ENCODE peak calls at places on chromosomes 5 and 9, in five cellular contexts. R, L, B, A and T are unnamed samples. For H4K20me1, the result is how much of the 10 kb centered on the place peaks cover.

GRCh38 chr5:77851229-77852067 is 75.3 kb upstream of the TBCA start:
- DNase-seq in B (no peak), A (peak), L (peak), R (peak), T (no peak)

GRCh38 chr9:87891754-87892153 is 9.1 kb downstream of the SPATA31E1 start:
- DNase-seq in B (no peak), A (peak), R (no peak), L (no peak), T (no peak)

GRCh38 chr5:53984987-53985386 is 325.4 kb downstream of the ARL15 start:
- DNase-seq in A (no peak), L (no peak), R (no peak), B (no peak), T (no peak)

GRCh38 chr9:5817776-5818336 is 15.1 kb downstream of the ERMP1 start:
- DNase-seq in R (no peak), B (no peak), A (peak), L (no peak), T (peak)

GRCh38 chr5:145938699-145939531 is 2.5 kb downstream of the SH3RF2 start:
- DNase-seq in B (no peak), R (no peak), A (no peak), L (no peak), T (no peak)

GRCh38 chr5:131096774-131097695 is 68.0 kb downstream of the HINT1 start:
- DNase-seq in A (no peak), L (no peak), R (no peak), B (no peak), T (no peak)

GRCh38 chr5:93126634-93127033 is 454.4 kb downstream of the NR2F1-AS1 start:
- DNase-seq in A (peak), B (no peak), L (no peak), R (no peak), T (no peak)

GRCh38 chr5:10904862-10905432 is 143.9 kb upstream of the DAP start:
- DNase-seq in R (peak), A (no peak), L (no peak), B (no peak), T (no peak)

GRCh38 chr5:180785794-180786221 is 16.8 kb downstream of the MGAT1 start:
- DNase-seq in R (peak), L (peak), A (peak), B (no peak), T (peak)
- H3K27ac ChIP-seq in R (peak), L (peak), A (peak), B (no peak), T (no peak)

GRCh38 chr9:124017064-124017928 is 5.7 kb downstream of the LHX2 start:
- DNase-seq in R (peak), B (no peak), A (no peak), L (no peak), T (no peak)
- H4K20me1 ChIP-seq in R (half or more), B (under half), A (under half), L (under half), T (under half)

GRCh38 chr9:114307323-114308250 is 15.3 kb upstream of the ORM1 start:
- DNase-seq in R (no peak), L (no peak), B (no peak), A (peak), T (no peak)
- H3K27ac ChIP-seq in R (no peak), L (no peak), B (no peak), A (no peak), T (no peak)

DNA sequence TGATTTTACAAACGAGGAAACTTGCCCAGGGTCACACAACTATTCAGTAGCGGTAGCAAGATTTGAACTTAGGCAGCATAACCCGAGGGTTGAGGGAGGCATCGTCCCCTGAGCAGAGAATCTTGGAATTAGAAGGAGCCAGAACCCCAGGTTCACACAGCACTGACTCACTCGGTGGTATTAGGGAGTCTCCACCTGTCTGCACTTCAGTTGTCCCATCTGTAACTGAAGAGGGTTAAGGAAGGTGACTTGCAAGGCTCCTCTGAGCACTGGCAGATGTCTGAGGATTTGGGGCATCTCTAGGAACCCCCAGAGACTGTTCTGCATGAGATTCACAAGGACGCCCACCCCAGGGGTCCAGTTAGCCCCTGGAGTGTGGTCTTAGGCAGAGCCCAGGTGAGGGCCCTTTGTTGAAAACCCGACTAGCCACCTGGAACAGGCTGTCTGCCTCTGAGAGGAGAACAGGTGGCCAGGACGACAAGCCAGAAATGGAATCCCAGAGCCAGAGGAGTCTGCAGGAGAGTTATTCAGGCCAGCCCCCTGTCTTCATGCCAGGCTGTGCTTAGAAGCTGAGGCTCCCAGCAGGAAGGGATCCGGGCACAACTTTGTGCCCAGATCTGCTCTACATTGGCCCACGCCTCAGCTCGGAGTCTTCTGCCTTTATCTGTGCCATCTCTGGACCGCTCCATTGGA is 50.0 kb upstream of the ORM1 start:
- DNase-seq in A (no peak), B (no peak), L (no peak), R (no peak), T (no peak)
- H4K20me1 ChIP-seq in A (under half), B (under half), L (under half), R (under half), T (under half)